ENCODE peak calls at places on chromosomes 6 and 20, in four cellular contexts. One of them, this sample, is unnamed.

GRCh38 chr6:109051301-109051700 is 43.3 kb downstream of the SESN1 start:
- DNase-seq in psoas muscle: no peak
- DNase-seq in left lung: no peak
- DNase-seq in mesothelial cell of epicardium: no peak
- DNase-seq in this sample: no peak

GRCh38 chr20:25295386-25296093 is 47.7 kb downstream of the PYGB start:
- DNase-seq in psoas muscle: peak; percentile 83
- DNase-seq in left lung: no peak
- DNase-seq in mesothelial cell of epicardium: no peak
- DNase-seq in this sample: no peak

GRCh38 chr6:90701146-90701781 is 114.4 kb upstream of the MAP3K7 start:
- DNase-seq in psoas muscle: no peak
- DNase-seq in left lung: no peak
- DNase-seq in mesothelial cell of epicardium: no peak
- DNase-seq in this sample: no peak

GRCh38 chr20:31484001-31484400 is 8.9 kb downstream of the REM1 start:
- DNase-seq in psoas muscle: peak; percentile 63
- DNase-seq in left lung: no peak
- DNase-seq in mesothelial cell of epicardium: no peak
- DNase-seq in this sample: no peak

GRCh38 chr6:107491059-107491609 is 1.2 kb downstream of the SOBP start:
- DNase-seq in psoas muscle: peak; percentile 88
- DNase-seq in left lung: peak; percentile 43
- DNase-seq in mesothelial cell of epicardium: peak; percentile 59
- DNase-seq in this sample: no peak

GRCh38 chr20:18831830-18832229 is 18.2 kb downstream of the SCP2D1 start:
- DNase-seq in psoas muscle: no peak
- DNase-seq in left lung: no peak
- DNase-seq in mesothelial cell of epicardium: no peak
- DNase-seq in this sample: no peak

GRCh38 chr6:31727034-31727716 is 1.9 kb downstream of the DDAH2 start:
- DNase-seq in psoas muscle: no peak
- DNase-seq in left lung: peak; percentile 66
- DNase-seq in mesothelial cell of epicardium: no peak
- DNase-seq in this sample: no peak

GRCh38 chr20:51720384-51720783 is 47.8 kb downstream of the ATP9A start:
- DNase-seq in psoas muscle: no peak
- DNase-seq in left lung: no peak
- DNase-seq in mesothelial cell of epicardium: no peak
- DNase-seq in this sample: no peak

GRCh38 chr6:50025258-50025657 is 3.5 kb upstream of the DEFB110 start:
- DNase-seq in psoas muscle: no peak
- DNase-seq in left lung: no peak
- DNase-seq in mesothelial cell of epicardium: no peak
- DNase-seq in this sample: no peak

GRCh38 chr6:7203939-7204338 is 96.2 kb downstream of the RREB1 start:
- DNase-seq in psoas muscle: no peak
- DNase-seq in left lung: peak; percentile 63
- DNase-seq in mesothelial cell of epicardium: no peak
- DNase-seq in this sample: no peak

GRCh38 chr6:136326038-136326561 is 36.5 kb upstream of the BCLAF1 start:
- DNase-seq in psoas muscle: no peak
- DNase-seq in left lung: no peak
- DNase-seq in mesothelial cell of epicardium: no peak
- DNase-seq in this sample: no peak

GRCh38 chr6:14399635-14400034 is 282.1 kb downstream of the CD83 start:
- DNase-seq in psoas muscle: no peak
- DNase-seq in left lung: no peak
- DNase-seq in mesothelial cell of epicardium: no peak
- DNase-seq in this sample: no peak

GRCh38 chr6:27890351-27891299 is 21.6 kb downstream of the OR2B2 start:
- DNase-seq in psoas muscle: peak; percentile 58
- DNase-seq in left lung: peak; percentile 79
- DNase-seq in mesothelial cell of epicardium: peak; percentile 74
- DNase-seq in this sample: no peak

GRCh38 chr6:79657238-79657637 is 26.1 kb downstream of the SH3BGRL2 start:
- DNase-seq in psoas muscle: no peak
- DNase-seq in left lung: no peak
- DNase-seq in mesothelial cell of epicardium: no peak
- DNase-seq in this sample: no peak

GRCh38 chr20:34316191-34316814 is 13.1 kb upstream of the AHCY start:
- DNase-seq in psoas muscle: no peak
- DNase-seq in left lung: no peak
- DNase-seq in mesothelial cell of epicardium: no peak
- DNase-seq in this sample: no peak

GRCh38 chr6:31607317-31607716 is 7.7 kb upstream of the AIF1 start:
- DNase-seq in psoas muscle: no peak
- DNase-seq in left lung: no peak
- DNase-seq in mesothelial cell of epicardium: no peak
- DNase-seq in this sample: no peak

GRCh38 chr6:110875548-110876169 is 1.1 kb downstream of the AMD1 start:
- DNase-seq in psoas muscle: peak; percentile 92
- DNase-seq in left lung: peak; percentile 45
- DNase-seq in mesothelial cell of epicardium: peak; percentile 67
- DNase-seq in this sample: no peak

GRCh38 chr20:63189322-63189642 is 26.6 kb downstream of the YTHDF1 start:
- DNase-seq in psoas muscle: no peak
- DNase-seq in left lung: no peak
- DNase-seq in mesothelial cell of epicardium: no peak
- DNase-seq in this sample: no peak

GRCh38 chr20:3543901-3544507 is 73.2 kb downstream of the ATRN start:
- DNase-seq in psoas muscle: no peak
- DNase-seq in left lung: no peak
- DNase-seq in mesothelial cell of epicardium: no peak
- DNase-seq in this sample: no peak

GRCh38 chr20:38202153-38202981 is 37.3 kb upstream of the TGM2 start:
- DNase-seq in psoas muscle: no peak
- DNase-seq in left lung: peak; percentile 22
- DNase-seq in mesothelial cell of epicardium: no peak
- DNase-seq in this sample: no peak

GRCh38 chr6:6545616-6546317 is 42.8 kb upstream of the LY86 start:
- DNase-seq in psoas muscle: no peak
- DNase-seq in left lung: no peak
- DNase-seq in mesothelial cell of epicardium: no peak
- DNase-seq in this sample: no peak

GRCh38 chr6:3314621-3315020 is 55.9 kb downstream of the PSMG4 start:
- DNase-seq in psoas muscle: no peak
- DNase-seq in left lung: no peak
- DNase-seq in mesothelial cell of epicardium: no peak
- DNase-seq in this sample: peak; percentile 70

GRCh38 chr6:87420360-87420759 is 12.6 kb downstream of the CFAP206 start:
- DNase-seq in psoas muscle: no peak
- DNase-seq in left lung: no peak
- DNase-seq in mesothelial cell of epicardium: no peak
- DNase-seq in this sample: no peak

GRCh38 chr6:31272856-31273626 is 1.1 kb upstream of the HLA-C start:
- DNase-seq in psoas muscle: no peak
- DNase-seq in left lung: no peak
- DNase-seq in mesothelial cell of epicardium: no peak
- DNase-seq in this sample: no peak

GRCh38 chr6:105174512-105174911 is 5.3 kb downstream of the POPDC3 start:
- DNase-seq in psoas muscle: no peak
- DNase-seq in left lung: no peak
- DNase-seq in mesothelial cell of epicardium: no peak
- DNase-seq in this sample: no peak

GRCh38 chr6:108874470-108875160 is 26.4 kb downstream of the ARMC2 start:
- DNase-seq in psoas muscle: no peak
- DNase-seq in left lung: no peak
- DNase-seq in mesothelial cell of epicardium: no peak
- DNase-seq in this sample: no peak

GRCh38 chr20:63934271-63935068 is 21.7 kb downstream of the UCKL1 start:
- DNase-seq in psoas muscle: no peak
- DNase-seq in left lung: no peak
- DNase-seq in mesothelial cell of epicardium: no peak
- DNase-seq in this sample: no peak

GRCh38 chr20:10412591-10413408 is 21.2 kb downstream of the MKKS start:
- DNase-seq in psoas muscle: no peak
- DNase-seq in left lung: no peak
- DNase-seq in mesothelial cell of epicardium: no peak
- DNase-seq in this sample: no peak

GRCh38 chr6:27188885-27189418 is 58.5 kb upstream of the PRSS16 start:
- DNase-seq in psoas muscle: peak; percentile 59
- DNase-seq in left lung: peak; percentile 66
- DNase-seq in mesothelial cell of epicardium: peak; percentile 51
- DNase-seq in this sample: peak; percentile 50

GRCh38 chr6:106092279-106092678 is 6.1 kb downstream of the PRDM1 start:
- DNase-seq in psoas muscle: no peak
- DNase-seq in left lung: no peak
- DNase-seq in mesothelial cell of epicardium: no peak
- DNase-seq in this sample: no peak

GRCh38 chr6:45075246-45075645 is 252.9 kb upstream of the RUNX2 start:
- DNase-seq in psoas muscle: no peak
- DNase-seq in left lung: no peak
- DNase-seq in mesothelial cell of epicardium: no peak
- DNase-seq in this sample: no peak

GRCh38 chr20:50788045-50788867 is 6.6 kb upstream of the BCAS4 start:
- DNase-seq in psoas muscle: peak; percentile 40
- DNase-seq in left lung: no peak
- DNase-seq in mesothelial cell of epicardium: no peak
- DNase-seq in this sample: no peak

GRCh38 chr6:27133281-27134227 is 113.9 kb upstream of the PRSS16 start:
- DNase-seq in psoas muscle: peak; percentile 79
- DNase-seq in left lung: peak; percentile 79
- DNase-seq in mesothelial cell of epicardium: peak; percentile 73
- DNase-seq in this sample: no peak

GRCh38 chr20:55947701-55948100 is 57.6 kb downstream of the CBLN4 start:
- DNase-seq in psoas muscle: no peak
- DNase-seq in left lung: no peak
- DNase-seq in mesothelial cell of epicardium: no peak
- DNase-seq in this sample: no peak

GRCh38 chr6:143241110-143241509 is 180.4 kb downstream of the AIG1 start:
- DNase-seq in psoas muscle: no peak
- DNase-seq in left lung: no peak
- DNase-seq in mesothelial cell of epicardium: no peak
- DNase-seq in this sample: no peak

GRCh38 chr6:34201455-34202098 is 35.1 kb upstream of the HMGA1 start:
- DNase-seq in psoas muscle: no peak
- DNase-seq in left lung: no peak
- DNase-seq in mesothelial cell of epicardium: no peak
- DNase-seq in this sample: no peak